ENCODE peak calls at places on chromosomes 7 and 10, in five cellular contexts. F is foreskin fibroblast, A is tibial nerve, Y is fibroblast of mammary gland, H is nephron progenitor cell. M is an unnamed sample.

GRCh38 chr7:64574481-64575159 is 11.7 kb upstream of the ZNF680 start:
- DNase-seq in F (no peak), A (no peak), Y (peak), H (no peak), M (peak)

GRCh38 chr7:21844742-21845141 is 101.0 kb downstream of the CDCA7L start:
- DNase-seq in F (no peak), A (no peak), Y (peak), H (no peak), M (no peak)

GRCh38 chr7:15326044-15326644 is 235.7 kb downstream of the AGMO start:
- DNase-seq in F (peak), A (no peak), Y (peak), H (no peak), M (peak)

GRCh38 chr10:73340121-73340520 is 18.5 kb downstream of the CFAP70 start:
- DNase-seq in F (no peak), A (no peak), Y (no peak), H (no peak), M (no peak)

GRCh38 chr10:71820966-71821365 is 30.1 kb downstream of the PSAP start:
- DNase-seq in F (no peak), A (no peak), Y (no peak), H (no peak), M (no peak)

GRCh38 chr10:65112573-65112972 is 1591.4 kb downstream of the REEP3 start:
- DNase-seq in F (no peak), A (no peak), Y (no peak), H (no peak), M (no peak)

GRCh38 chr7:44391746-44392617 is 66.6 kb upstream of the CAMK2B start:
- DNase-seq in F (no peak), A (no peak), Y (no peak), H (no peak), M (no peak)

GRCh38 chr10:133276100-133276434 is 601 bp downstream of the ADAM8 start:
- DNase-seq in F (no peak), A (no peak), Y (no peak), H (no peak), M (no peak)

GRCh38 chr7:81684513-81685262 is 85.2 kb downstream of the HGF start:
- DNase-seq in F (peak), A (peak), Y (peak), H (peak), M (peak)

GRCh38 chr10:804787-805634 is 115.5 kb upstream of the DIP2C start:
- DNase-seq in F (no peak), A (no peak), Y (no peak), H (no peak), M (no peak)

GRCh38 chr10:70757856-70758255 is 27.3 kb downstream of the TBATA start:
- DNase-seq in F (no peak), A (no peak), Y (no peak), H (no peak), M (no peak)

GRCh38 chr10:115710136-115710535 is 562.9 kb downstream of the GFRA1 start:
- DNase-seq in F (no peak), A (no peak), Y (no peak), H (no peak), M (no peak)

GRCh38 chr7:24703296-24703695 is 54.0 kb downstream of the GSDME start:
- DNase-seq in F (no peak), A (no peak), Y (peak), H (no peak), M (peak)

GRCh38 chr7:24702674-24703235 is 54.5 kb downstream of the GSDME start:
- DNase-seq in F (peak), A (no peak), Y (peak), H (no peak), M (peak)

GRCh38 chr7:24701899-24702235 is 55.4 kb downstream of the GSDME start:
- DNase-seq in F (no peak), A (no peak), Y (no peak), H (no peak), M (no peak)

GRCh38 chr7:24701232-24701898 is 55.9 kb downstream of the GSDME start:
- DNase-seq in F (peak), A (no peak), Y (peak), H (no peak), M (peak)

DNA sequence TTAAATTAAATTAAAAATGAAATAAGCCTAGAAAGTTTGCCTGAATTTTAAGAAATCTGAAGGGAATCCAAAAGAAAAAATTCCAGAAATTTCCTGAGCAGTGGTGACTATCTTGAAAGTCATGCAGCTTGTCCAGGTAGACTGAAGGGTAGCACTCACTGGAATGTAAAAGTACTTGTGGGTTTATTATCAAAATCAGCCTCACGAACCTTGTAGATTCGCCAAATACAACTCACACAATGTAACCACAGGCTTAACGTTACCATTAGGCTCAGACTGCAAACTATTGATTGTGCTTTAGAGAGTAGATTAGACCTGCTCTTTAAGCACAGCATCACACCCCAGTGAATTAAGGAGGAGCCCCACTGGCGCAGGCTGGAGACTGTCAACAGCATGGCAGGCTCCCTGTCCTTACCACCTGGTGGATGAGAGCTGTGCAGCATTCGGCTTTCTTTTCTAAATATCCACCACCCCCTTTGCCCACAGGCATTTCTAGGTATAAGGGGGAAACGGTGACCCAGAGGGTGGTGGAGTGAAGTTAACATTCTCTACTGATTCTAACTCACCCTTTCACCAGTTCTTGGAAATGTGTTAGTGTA is 56.7 kb downstream of the GSDME start:
- DNase-seq in F (no peak), A (no peak), Y (no peak), H (no peak), M (peak)
- TF ChIP-seq CTCF in F (no peak), A (no peak), Y (no peak), H (no peak), M (no peak)

GRCh38 chr10:77981281-77981680 is 48.0 kb downstream of the POLR3A start:
- DNase-seq in F (no peak), A (no peak), Y (no peak), H (no peak), M (no peak)
- TF ChIP-seq CTCF in F (no peak), A (no peak), Y (no peak), H (no peak), M (no peak)

GRCh38 chr7:47582748-47583740 is 1.1 kb upstream of the TNS3 start:
- DNase-seq in F (no peak), A (no peak), Y (no peak), H (no peak), M (peak)

GRCh38 chr7:47581442-47581820 is 480 bp downstream of the TNS3 start:
- DNase-seq in F (no peak), A (no peak), Y (no peak), H (peak), M (peak)

GRCh38 chr7:47580811-47581331 is 1.0 kb downstream of the TNS3 start:
- DNase-seq in F (no peak), A (no peak), Y (no peak), H (peak), M (peak)

GRCh38 chr7:47580175-47580701 is 1.7 kb downstream of the TNS3 start:
- DNase-seq in F (no peak), A (no peak), Y (no peak), H (no peak), M (peak)

GRCh38 chr7:47581821-47582747 is at the start of gene TNS3:
- DNase-seq in F (no peak), A (no peak), Y (no peak), H (peak), M (peak)
- TF ChIP-seq CTCF in F (no peak), A (peak), Y (no peak), H (no peak), M (no peak)

DNA sequence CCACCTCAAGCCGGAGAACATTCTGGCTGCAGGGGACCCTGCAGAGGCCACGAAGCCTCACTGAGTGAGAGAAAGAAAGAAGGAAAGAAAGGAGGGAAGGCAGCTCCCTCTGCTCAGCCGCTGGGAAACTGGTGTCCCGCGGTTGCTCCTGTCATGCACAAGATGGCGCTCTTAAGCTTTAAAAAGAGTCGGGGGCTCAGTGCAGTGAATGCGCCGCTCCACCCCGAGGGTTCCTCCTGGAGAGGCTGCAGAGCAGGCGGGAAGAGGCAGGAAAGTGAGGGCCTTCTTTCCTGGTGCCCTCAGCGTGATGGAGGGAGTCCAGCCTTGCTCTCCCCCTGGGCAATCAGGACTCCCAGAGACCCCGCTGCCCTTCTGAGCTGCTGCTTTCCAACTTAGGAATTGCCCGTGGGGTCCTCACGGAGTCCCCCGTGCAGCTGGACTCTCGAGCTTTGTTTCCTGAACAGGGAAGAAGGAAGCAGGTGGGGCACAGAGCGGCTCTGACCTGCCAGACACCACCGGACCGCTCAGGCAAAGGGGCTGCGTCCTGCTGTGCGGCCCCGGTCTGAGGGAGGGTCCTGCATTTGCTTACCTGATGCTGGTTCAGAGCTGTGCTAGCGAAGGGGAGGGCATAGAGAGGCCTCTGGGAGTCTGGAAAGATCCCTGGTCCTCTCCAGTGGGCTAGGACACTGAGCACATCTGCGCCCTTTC is 141.9 kb upstream of the MKI67 start:
- DNase-seq in F (no peak), A (peak), Y (peak), H (peak), M (no peak)
- TF ChIP-seq CTCF in F (no peak), A (peak), Y (peak), H (peak), M (no peak)

GRCh38 chr10:57716884-57717283 is 550.8 kb downstream of the IPMK start:
- DNase-seq in F (no peak), A (no peak), Y (peak), H (no peak), M (peak)
- TF ChIP-seq CTCF in F (peak), A (no peak), Y (peak), H (peak), M (peak)

DNA sequence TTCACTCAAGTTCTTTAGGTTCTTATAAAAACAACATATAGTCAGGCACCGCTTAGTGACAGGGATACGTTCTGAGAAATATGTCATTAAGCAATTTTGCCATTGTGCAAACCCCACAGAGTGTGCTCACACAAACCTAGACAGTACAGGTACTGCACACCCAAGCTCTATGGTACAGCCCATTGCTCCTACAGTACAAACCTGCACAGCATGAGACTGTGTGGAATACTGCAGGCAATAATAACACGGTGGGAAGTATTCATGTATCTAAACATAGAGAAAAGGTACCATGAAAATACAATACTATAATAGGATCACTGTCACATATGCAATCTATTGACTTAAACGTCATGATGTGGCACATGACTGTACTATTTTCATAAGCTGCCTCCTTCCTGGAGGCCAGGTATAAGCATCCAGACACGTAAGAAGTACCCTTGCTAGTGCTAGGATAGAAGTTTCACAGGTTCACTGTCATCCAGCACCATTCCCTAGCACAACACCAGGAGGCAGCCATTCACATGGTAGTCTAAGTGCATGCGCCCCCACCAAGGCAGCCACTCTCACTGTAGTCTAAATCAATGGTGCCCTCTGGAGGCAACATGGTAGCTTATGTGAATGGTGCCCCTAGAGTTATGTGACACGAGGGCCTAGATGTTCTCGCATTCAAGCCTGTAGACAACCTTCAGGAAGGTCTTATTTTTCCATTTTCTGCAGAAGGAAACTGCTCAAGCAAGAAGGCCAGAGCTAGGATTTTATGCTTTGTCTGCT is 98.5 kb downstream of the ARHGAP22 start:
- DNase-seq in F (no peak), A (no peak), Y (peak), H (no peak), M (peak)
- TF ChIP-seq CTCF in F (peak), A (no peak), Y (peak), H (no peak), M (peak)

GRCh38 chr10:86971146-86971991 is 3.1 kb downstream of the ADIRF start:
- DNase-seq in F (peak), A (peak), Y (peak), H (peak), M (peak)
- TF ChIP-seq CTCF in F (no peak), A (no peak), Y (no peak), H (peak), M (no peak)

GRCh38 chr7:32905175-32905662 is 13.7 kb upstream of the KBTBD2 start:
- DNase-seq in F (peak), A (peak), Y (peak), H (no peak), M (peak)
- TF ChIP-seq CTCF in F (peak), A (no peak), Y (peak), H (no peak), M (peak)

M was measured in fibroblast of the aortic adventitia.